ENCODE peak calls at places on chromosomes 7 and 10, in five cellular contexts. One of them, this sample, is unnamed.

GRCh38 chr7:149473251-149473650 is 12.4 kb upstream of the ZNF777 start:
- DNase-seq in colonic mucosa: no peak
- DNase-seq in brain microvascular endothelial cell: no peak
- DNase-seq in A549: no peak
- DNase-seq in AG04450: no peak
- DNase-seq in this sample: no peak

GRCh38 chr7:97499204-97499603 is 232.7 kb upstream of the TAC1 start:
- DNase-seq in colonic mucosa: peak
- DNase-seq in brain microvascular endothelial cell: peak
- DNase-seq in A549: peak
- DNase-seq in AG04450: no peak
- DNase-seq in this sample: no peak

GRCh38 chr7:148523550-148523949 is 67.0 kb upstream of the C7orf33 start:
- DNase-seq in colonic mucosa: no peak
- DNase-seq in brain microvascular endothelial cell: no peak
- DNase-seq in A549: no peak
- DNase-seq in AG04450: no peak
- DNase-seq in this sample: no peak

GRCh38 chr7:130063036-130063435 is 7.3 kb upstream of the KLHDC10 start:
- DNase-seq in colonic mucosa: peak
- DNase-seq in brain microvascular endothelial cell: peak
- DNase-seq in A549: peak
- DNase-seq in AG04450: no peak
- DNase-seq in this sample: no peak

GRCh38 chr7:107125475-107125874 is 43.3 kb upstream of the HBP1 start:
- DNase-seq in colonic mucosa: no peak
- DNase-seq in brain microvascular endothelial cell: no peak
- DNase-seq in A549: no peak
- DNase-seq in AG04450: no peak
- DNase-seq in this sample: no peak

GRCh38 chr7:7944619-7945282 is 23.8 kb upstream of the GLCCI1 start:
- DNase-seq in colonic mucosa: no peak
- DNase-seq in brain microvascular endothelial cell: no peak
- DNase-seq in A549: no peak
- DNase-seq in AG04450: no peak
- DNase-seq in this sample: no peak

GRCh38 chr10:4034907-4035581 is 250.0 kb upstream of the KLF6 start:
- DNase-seq in colonic mucosa: no peak
- DNase-seq in brain microvascular endothelial cell: peak
- DNase-seq in A549: no peak
- DNase-seq in AG04450: no peak
- DNase-seq in this sample: no peak

GRCh38 chr7:93889261-93889660 is 1.3 kb downstream of the TFPI2 start:
- DNase-seq in colonic mucosa: no peak
- DNase-seq in brain microvascular endothelial cell: peak
- DNase-seq in A549: peak
- DNase-seq in AG04450: no peak
- DNase-seq in this sample: no peak

GRCh38 chr7:107870427-107871000 is 20.5 kb upstream of the DLD start:
- DNase-seq in colonic mucosa: no peak
- DNase-seq in brain microvascular endothelial cell: no peak
- DNase-seq in A549: no peak
- DNase-seq in AG04450: no peak
- DNase-seq in this sample: no peak

GRCh38 chr10:111113961-111114830 is 37.4 kb downstream of the ADRA2A start:
- DNase-seq in colonic mucosa: no peak
- DNase-seq in brain microvascular endothelial cell: peak
- DNase-seq in A549: no peak
- DNase-seq in AG04450: no peak
- DNase-seq in this sample: no peak

GRCh38 chr7:129169171-129169643 is 19.2 kb upstream of the SMO start:
- DNase-seq in colonic mucosa: peak
- DNase-seq in brain microvascular endothelial cell: no peak
- DNase-seq in A549: no peak
- DNase-seq in AG04450: no peak
- DNase-seq in this sample: no peak

GRCh38 chr10:74681917-74682627 is 144.3 kb upstream of the KAT6B start:
- DNase-seq in colonic mucosa: no peak
- DNase-seq in brain microvascular endothelial cell: no peak
- DNase-seq in A549: no peak
- DNase-seq in AG04450: no peak
- DNase-seq in this sample: no peak

GRCh38 chr10:98045785-98046389 is 15.5 kb upstream of the CRTAC1 start:
- DNase-seq in colonic mucosa: peak
- DNase-seq in brain microvascular endothelial cell: peak
- DNase-seq in A549: peak
- DNase-seq in AG04450: peak
- DNase-seq in this sample: no peak

GRCh38 chr7:784971-785370 is 47.3 kb upstream of the SUN1 start:
- DNase-seq in colonic mucosa: no peak
- DNase-seq in brain microvascular endothelial cell: no peak
- DNase-seq in A549: no peak
- DNase-seq in AG04450: no peak
- DNase-seq in this sample: no peak

GRCh38 chr7:786472-787255 is 45.6 kb upstream of the SUN1 start:
- DNase-seq in colonic mucosa: peak
- DNase-seq in brain microvascular endothelial cell: peak
- DNase-seq in A549: peak
- DNase-seq in AG04450: peak
- DNase-seq in this sample: no peak

GRCh38 chr7:783556-784490 is 48.5 kb upstream of the SUN1 start:
- DNase-seq in colonic mucosa: no peak
- DNase-seq in brain microvascular endothelial cell: no peak
- DNase-seq in A549: no peak
- DNase-seq in AG04450: no peak
- DNase-seq in this sample: no peak

GRCh38 chr7:785416-785815 is 46.9 kb upstream of the SUN1 start:
- DNase-seq in colonic mucosa: no peak
- DNase-seq in brain microvascular endothelial cell: no peak
- DNase-seq in A549: no peak
- DNase-seq in AG04450: no peak
- DNase-seq in this sample: no peak

GRCh38 chr7:787332-788240 is 44.7 kb upstream of the SUN1 start:
- DNase-seq in colonic mucosa: no peak
- DNase-seq in brain microvascular endothelial cell: no peak
- DNase-seq in A549: no peak
- DNase-seq in AG04450: no peak
- DNase-seq in this sample: no peak
- TF ChIP-seq CTCF in colonic mucosa: no peak
- TF ChIP-seq CTCF in brain microvascular endothelial cell: peak
- TF ChIP-seq CTCF in A549: no peak
- TF ChIP-seq CTCF in AG04450: peak
- TF ChIP-seq CTCF in this sample: no peak

DNA sequence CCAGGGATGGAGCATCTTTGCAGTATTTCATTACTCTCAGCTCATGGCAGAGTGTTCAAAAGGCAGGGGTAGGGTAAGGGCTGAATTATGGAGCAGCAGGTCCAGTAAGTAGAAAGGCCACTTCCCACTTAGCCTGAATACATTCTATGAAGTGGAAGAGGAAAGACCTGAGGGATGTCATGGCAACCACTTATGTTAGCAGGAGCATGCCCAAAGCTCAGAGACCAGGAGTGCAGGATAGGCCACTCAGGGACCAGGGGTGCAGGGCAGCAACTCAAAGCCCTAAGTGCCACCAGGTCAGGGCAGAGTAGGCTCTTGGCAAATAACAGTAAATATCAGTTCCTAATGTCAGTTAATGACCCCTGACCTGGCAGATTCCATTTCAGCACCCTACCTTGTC is 3.6 kb downstream of the SRI start:
- DNase-seq in colonic mucosa: no peak
- DNase-seq in brain microvascular endothelial cell: no peak
- DNase-seq in A549: no peak
- DNase-seq in AG04450: no peak
- DNase-seq in this sample: no peak
- H3K4me3 ChIP-seq in colonic mucosa: no peak
- H3K4me3 ChIP-seq in brain microvascular endothelial cell: no peak
- H3K4me3 ChIP-seq in A549: no peak
- H3K4me3 ChIP-seq in AG04450: no peak
- H3K4me3 ChIP-seq in this sample: no peak

GRCh38 chr7:157718303-157719007 is 381.7 kb downstream of the DNAJB6 start:
- DNase-seq in colonic mucosa: no peak
- DNase-seq in brain microvascular endothelial cell: no peak
- DNase-seq in A549: no peak
- DNase-seq in AG04450: no peak
- DNase-seq in this sample: no peak
- TF ChIP-seq CTCF in colonic mucosa: no peak
- TF ChIP-seq CTCF in brain microvascular endothelial cell: no peak
- TF ChIP-seq CTCF in A549: no peak
- TF ChIP-seq CTCF in AG04450: no peak
- TF ChIP-seq CTCF in this sample: no peak

DNA sequence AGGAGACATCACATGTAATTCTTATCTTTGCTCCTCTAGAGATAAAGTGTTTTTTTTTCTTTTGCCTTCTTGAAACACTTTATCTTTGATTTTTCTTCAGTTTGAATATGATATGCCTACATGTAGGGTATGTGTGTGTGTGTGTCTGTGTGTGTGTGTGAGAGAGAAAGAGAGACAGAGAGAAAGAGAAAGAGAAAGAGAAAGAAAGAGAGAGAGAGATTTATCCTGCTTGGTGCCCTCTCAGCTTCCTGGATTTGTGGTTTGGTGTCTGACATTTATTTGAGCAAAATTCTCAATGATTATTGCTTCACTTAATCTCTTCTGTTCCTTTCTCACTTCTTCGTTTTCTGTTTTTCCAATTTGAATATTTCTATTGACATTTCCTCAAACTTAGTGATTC is 60.3 kb downstream of the RAB18 start:
- DNase-seq in colonic mucosa: no peak
- DNase-seq in brain microvascular endothelial cell: no peak
- DNase-seq in A549: no peak
- DNase-seq in AG04450: no peak
- DNase-seq in this sample: no peak
- H3K4me3 ChIP-seq in colonic mucosa: no peak
- H3K4me3 ChIP-seq in brain microvascular endothelial cell: no peak
- H3K4me3 ChIP-seq in A549: no peak
- H3K4me3 ChIP-seq in AG04450: no peak
- H3K4me3 ChIP-seq in this sample: no peak

GRCh38 chr7:24898691-24899090 is 81.3 kb downstream of the OSBPL3 start:
- DNase-seq in colonic mucosa: no peak
- DNase-seq in brain microvascular endothelial cell: peak
- DNase-seq in A549: no peak
- DNase-seq in AG04450: no peak
- DNase-seq in this sample: no peak

GRCh38 chr7:24899905-24900304 is 80.1 kb downstream of the OSBPL3 start:
- DNase-seq in colonic mucosa: no peak
- DNase-seq in brain microvascular endothelial cell: no peak
- DNase-seq in A549: no peak
- DNase-seq in AG04450: no peak
- DNase-seq in this sample: no peak

GRCh38 chr7:24891173-24891787 is 88.7 kb downstream of the OSBPL3 start:
- DNase-seq in colonic mucosa: no peak
- DNase-seq in brain microvascular endothelial cell: no peak
- DNase-seq in A549: no peak
- DNase-seq in AG04450: no peak
- DNase-seq in this sample: no peak

GRCh38 chr7:24894670-24895221 is 85.2 kb downstream of the OSBPL3 start:
- DNase-seq in colonic mucosa: no peak
- DNase-seq in brain microvascular endothelial cell: no peak
- DNase-seq in A549: no peak
- DNase-seq in AG04450: no peak
- DNase-seq in this sample: no peak

GRCh38 chr7:24896031-24896433 is 83.9 kb downstream of the OSBPL3 start:
- DNase-seq in colonic mucosa: no peak
- DNase-seq in brain microvascular endothelial cell: no peak
- DNase-seq in A549: no peak
- DNase-seq in AG04450: no peak
- DNase-seq in this sample: no peak
- TF ChIP-seq CTCF in colonic mucosa: no peak
- TF ChIP-seq CTCF in brain microvascular endothelial cell: peak
- TF ChIP-seq CTCF in A549: no peak
- TF ChIP-seq CTCF in AG04450: no peak
- TF ChIP-seq CTCF in this sample: no peak

DNA sequence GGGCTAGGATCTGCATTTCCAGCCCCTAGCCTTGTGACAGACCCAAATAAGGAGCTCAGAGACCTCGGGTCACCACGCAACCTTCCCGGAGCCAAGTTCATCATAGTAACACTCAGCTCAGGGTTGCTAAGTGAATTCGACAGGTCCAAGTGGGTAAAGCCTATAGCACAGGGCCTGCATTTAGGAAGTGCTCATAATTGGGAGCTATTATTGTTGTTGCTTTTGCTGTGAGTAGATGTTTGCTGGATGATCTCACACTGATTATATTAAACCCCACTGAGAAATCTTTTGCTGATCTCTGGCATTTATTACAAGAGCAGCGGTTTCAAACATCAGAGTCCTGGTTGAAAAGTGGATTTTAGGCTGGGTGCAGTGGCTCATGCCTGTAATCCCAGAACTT is 20.3 kb upstream of the SAR1A start:
- DNase-seq in colonic mucosa: no peak
- DNase-seq in brain microvascular endothelial cell: no peak
- DNase-seq in A549: no peak
- DNase-seq in AG04450: no peak
- DNase-seq in this sample: peak
- H3K4me3 ChIP-seq in colonic mucosa: no peak
- H3K4me3 ChIP-seq in brain microvascular endothelial cell: no peak
- H3K4me3 ChIP-seq in A549: no peak
- H3K4me3 ChIP-seq in AG04450: no peak
- H3K4me3 ChIP-seq in this sample: no peak

GRCh38 chr7:116246357-116246756 is 36.0 kb downstream of the TES start:
- DNase-seq in colonic mucosa: no peak
- DNase-seq in brain microvascular endothelial cell: no peak
- DNase-seq in A549: no peak
- DNase-seq in AG04450: no peak
- DNase-seq in this sample: no peak
- TF ChIP-seq CTCF in colonic mucosa: no peak
- TF ChIP-seq CTCF in brain microvascular endothelial cell: no peak
- TF ChIP-seq CTCF in A549: no peak
- TF ChIP-seq CTCF in AG04450: no peak
- TF ChIP-seq CTCF in this sample: no peak

GRCh38 chr10:607545-608196 is 81.8 kb downstream of the DIP2C start:
- DNase-seq in colonic mucosa: no peak
- DNase-seq in brain microvascular endothelial cell: no peak
- DNase-seq in A549: no peak
- DNase-seq in AG04450: no peak
- DNase-seq in this sample: no peak
- H3K4me3 ChIP-seq in colonic mucosa: no peak
- H3K4me3 ChIP-seq in brain microvascular endothelial cell: no peak
- H3K4me3 ChIP-seq in A549: no peak
- H3K4me3 ChIP-seq in AG04450: no peak
- H3K4me3 ChIP-seq in this sample: no peak

GRCh38 chr10:14478639-14479038 is 147.9 kb upstream of the FRMD4A start:
- DNase-seq in colonic mucosa: no peak
- DNase-seq in brain microvascular endothelial cell: peak
- DNase-seq in A549: peak
- DNase-seq in AG04450: peak
- DNase-seq in this sample: peak
- TF ChIP-seq CTCF in colonic mucosa: peak
- TF ChIP-seq CTCF in brain microvascular endothelial cell: peak
- TF ChIP-seq CTCF in A549: peak
- TF ChIP-seq CTCF in AG04450: peak
- TF ChIP-seq CTCF in this sample: peak

This sample was measured in retinal pigment epithelial cell.